ENCODE peak calls at places on chromosomes 6 and 20, in ten cellular contexts. A is HFFc6; F is stimulated activated CD4-positive, alpha-beta T cell treated with anti-CD3 and anti-CD28 coated beads, Interleukin-15, amount 100 ng/mL, for 24 hours; H is EL; D is NCI-H524; V is T47D; S is astrocyte of the spinal cord; Z is amniotic epithelial cell; U is non-pigmented ciliary epithelial cell; C is stimulated activated naive CD8-positive, alpha-beta T cell treated with anti-CD3 and anti-CD28 coated beads, Interleukin-15, Interleukin-2, amounts not matched to agents 100 U/mL and 50 U/mL, for 24 hours. I is an unnamed sample.

GRCh38 chr6:110493253-110493800 is 16.9 kb upstream of the SLC22A16 start:
- DNase-seq in U (no peak), D (no peak), Z (no peak), V (no peak), C (no peak), A (no peak), F (no peak), S (no peak), H (no peak), I (no peak)

GRCh38 chr6:109483744-109484075 is 691 bp upstream of the ZBTB24 start:
- DNase-seq in V (no peak), H (no peak), U (no peak), A (no peak), Z (no peak), S (no peak), C (no peak), D (no peak), F (no peak), I (no peak)

GRCh38 chr20:59300341-59301081 is at the start of gene EDN3:
- DNase-seq in S (no peak), A (no peak), H (no peak), D (no peak), C (no peak), Z (no peak), V (no peak), F (no peak), U (no peak), I (no peak)

GRCh38 chr6:82374481-82374880 is 10.9 kb downstream of the TPBG start:
- DNase-seq in F (no peak), D (no peak), H (no peak), A (no peak), S (no peak), C (no peak), U (no peak), V (no peak), Z (no peak), I (no peak)

GRCh38 chr6:167811040-167811439 is 15.7 kb upstream of the AFDN start:
- DNase-seq in H (no peak), D (no peak), V (no peak), S (no peak), A (no peak), Z (no peak), C (no peak), F (no peak), U (no peak), I (no peak)

GRCh38 chr6:30646450-30647038 is 389 bp upstream of the C6orf136 start:
- DNase-seq in C (peak; percentile 94), A (peak; percentile 87), U (no peak), Z (no peak), S (no peak), H (no peak), V (no peak), D (no peak), F (peak; percentile 94), I (no peak)

GRCh38 chr20:51462566-51463276 is 79.8 kb downstream of the NFATC2 start:
- DNase-seq in A (peak; percentile 33), Z (peak; percentile 57), D (no peak), V (no peak), F (no peak), S (peak; percentile 65), C (no peak), H (peak; percentile 29), U (no peak), I (no peak)

GRCh38 chr6:137342607-137343186 is 123.5 kb upstream of the IFNGR1 start:
- DNase-seq in V (no peak), D (no peak), A (no peak), U (no peak), C (no peak), F (no peak), H (no peak), Z (no peak), S (no peak), I (no peak)

GRCh38 chr6:108194503-108194902 is 28.7 kb downstream of the NR2E1 start:
- DNase-seq in C (no peak), A (no peak), D (no peak), Z (no peak), V (no peak), H (no peak), S (no peak), U (no peak), F (no peak), I (no peak)

GRCh38 chr6:41605649-41606048 is 32.6 kb upstream of the MDFI start:
- DNase-seq in U (no peak), S (no peak), A (no peak), C (no peak), H (no peak), F (no peak), Z (no peak), D (peak; percentile 25), V (no peak), I (no peak)

GRCh38 chr6:31834704-31835375 is 7.3 kb downstream of the HSPA1B start:
- DNase-seq in D (peak; percentile 82), S (peak; percentile 89), F (peak; percentile 83), V (no peak), Z (no peak), U (no peak), H (peak; percentile 74), A (no peak), C (peak; percentile 82), I (peak; percentile 73)

GRCh38 chr6:158686791-158687381 is 37.0 kb downstream of the SYTL3 start:
- DNase-seq in U (no peak), A (no peak), S (no peak), F (no peak), Z (no peak), H (no peak), D (no peak), V (no peak), C (peak; percentile 42), I (peak; percentile 62)

GRCh38 chr20:62558779-62559178 is 83.0 kb upstream of the GATA5 start:
- DNase-seq in A (no peak), Z (no peak), D (peak; percentile 10), H (no peak), S (no peak), F (no peak), U (no peak), V (no peak), C (no peak), I (no peak)

GRCh38 chr6:84074988-84075781 is 41.6 kb downstream of the MRAP2 start:
- DNase-seq in C (no peak), U (no peak), V (no peak), S (peak; percentile 10), F (no peak), H (peak; percentile 51), Z (peak; percentile 59), D (peak; percentile 8), A (no peak), I (no peak)

GRCh38 chr6:21804941-21805610 is 211.5 kb downstream of the SOX4 start:
- DNase-seq in V (no peak), U (no peak), Z (peak; percentile 34), H (no peak), A (no peak), C (no peak), F (no peak), D (no peak), S (peak; percentile 57), I (no peak)

GRCh38 chr6:135128268-135128914 is 52.7 kb upstream of the MYB start:
- DNase-seq in V (no peak), H (no peak), F (peak; percentile 75), Z (no peak), U (no peak), S (no peak), C (peak; percentile 68), A (no peak), D (no peak), I (no peak)

GRCh38 chr6:22147983-22148797 is 148.6 kb downstream of the PRL start:
- DNase-seq in H (peak; percentile 76), C (no peak), V (peak; percentile 30), A (peak; percentile 58), Z (peak; percentile 64), S (peak; percentile 90), F (no peak), U (peak; percentile 81), D (peak; percentile 90), I (no peak)

GRCh38 chr6:11732036-11732545 is 46.5 kb downstream of the ADTRP start:
- DNase-seq in A (no peak), D (no peak), Z (no peak), H (peak; percentile 23), F (peak; percentile 83), U (no peak), C (peak; percentile 70), V (no peak), S (peak; percentile 68), I (no peak)

GRCh38 chr6:32977272-32977952 is 9.0 kb downstream of the BRD2 start:
- DNase-seq in A (no peak), C (no peak), F (no peak), S (no peak), H (no peak), V (no peak), Z (no peak), U (no peak), D (no peak), I (no peak)

GRCh38 chr6:2624177-2624576 is 126.5 kb downstream of the MYLK4 start:
- DNase-seq in A (no peak), H (no peak), S (no peak), V (no peak), D (no peak), C (no peak), F (no peak), U (no peak), Z (no peak), I (no peak)

GRCh38 chr6:139133272-139133671 is 1.6 kb upstream of the HECA start:
- DNase-seq in A (no peak), D (no peak), F (no peak), H (peak; percentile 24), Z (no peak), C (no peak), U (no peak), S (no peak), V (no peak), I (no peak)

GRCh38 chr6:24883618-24884017 is 52.1 kb downstream of the RIPOR2 start:
- DNase-seq in S (peak; percentile 56), Z (peak; percentile 3), D (no peak), U (peak; percentile 36), A (peak; percentile 86), V (no peak), F (peak; percentile 57), H (peak; percentile 80), C (peak; percentile 37), I (no peak)

GRCh38 chr20:57811373-57812020 is 101.7 kb upstream of the PMEPA1 start:
- DNase-seq in A (no peak), C (no peak), F (no peak), Z (no peak), V (no peak), U (no peak), S (peak; percentile 13), D (peak; percentile 23), H (no peak), I (no peak)

GRCh38 chr20:49381558-49382493 is 100.6 kb downstream of the KCNB1 start:
- DNase-seq in A (peak; percentile 7), F (no peak), U (peak; percentile 35), C (no peak), H (peak; percentile 56), V (no peak), S (peak; percentile 87), Z (no peak), D (peak; percentile 61), I (no peak)

GRCh38 chr20:43331911-43332310 is 125.8 kb upstream of the SRSF6 start:
- DNase-seq in C (no peak), H (no peak), S (no peak), D (no peak), U (no peak), Z (no peak), V (no peak), A (no peak), F (no peak), I (no peak)

GRCh38 chr6:27786048-27786447 is 126.1 kb downstream of the OR2B2 start:
- DNase-seq in A (no peak), V (no peak), S (no peak), C (no peak), D (no peak), F (no peak), Z (no peak), U (no peak), H (no peak), I (no peak)

GRCh38 chr6:125867483-125867935 is 76.7 kb downstream of the NCOA7 start:
- DNase-seq in U (no peak), F (no peak), Z (peak; percentile 98), A (peak; percentile 80), S (peak; percentile 80), C (no peak), V (peak; percentile 7), D (no peak), H (peak; percentile 71), I (no peak)

GRCh38 chr6:37794825-37795224 is 24.7 kb upstream of the ZFAND3 start:
- DNase-seq in U (no peak), C (no peak), V (no peak), F (no peak), H (peak; percentile 69), D (no peak), A (peak; percentile 48), Z (peak; percentile 31), S (peak; percentile 39), I (no peak)

I was measured in central memory CD8-positive, alpha-beta T cell.